ENCODE peak calls at places on chromosomes 12 and 14, in four cellular contexts. H is heart right ventricle, Z is endothelial cell of umbilical vein, F is uterus. T is an unnamed sample.

GRCh38 chr14:83860757-83861156 is 1669.2 kb upstream of the FLRT2 start:
- DNase-seq in H (no peak), Z (no peak), F (no peak), T (no peak)

GRCh38 chr14:80213602-80214001 is 2.3 kb upstream of the DIO2 start:
- DNase-seq in H (no peak), Z (peak; percentile 39), F (no peak), T (peak; percentile 9)

GRCh38 chr14:102182190-102182589 is 42.5 kb downstream of the WDR20 start:
- DNase-seq in H (no peak), Z (peak; percentile 26), F (no peak), T (no peak)

GRCh38 chr12:80226576-80226975 is 127.2 kb downstream of the OTOGL start:
- DNase-seq in H (no peak), Z (peak; percentile 76), F (no peak), T (no peak)

GRCh38 chr12:77742631-77743030 is 88.1 kb upstream of the NAV3 start:
- DNase-seq in H (no peak), Z (no peak), F (no peak), T (no peak)

GRCh38 chr12:70576341-70577282 is 60.6 kb downstream of the PTPRB start:
- DNase-seq in H (no peak), Z (peak; percentile 68), F (no peak), T (no peak)

GRCh38 chr14:105852378-105853088 is 326.1 kb downstream of the TMEM121 start:
- DNase-seq in H (peak; percentile 1), Z (no peak), F (no peak), T (no peak)

GRCh38 chr12:104742551-104742961 is 215.5 kb downstream of the SLC41A2 start:
- DNase-seq in H (peak; percentile 41), Z (no peak), F (no peak), T (no peak)

GRCh38 chr14:36505193-36505815 is 14.7 kb downstream of the NKX2-1 start:
- DNase-seq in H (no peak), Z (no peak), F (no peak), T (no peak)

GRCh38 chr12:99444859-99445316 is 202.7 kb upstream of the GARIN6 start:
- DNase-seq in H (no peak), Z (no peak), F (no peak), T (no peak)

GRCh38 chr14:81264011-81264410 is 43.3 kb upstream of the GTF2A1 start:
- DNase-seq in H (no peak), Z (no peak), F (no peak), T (no peak)

GRCh38 chr12:57803317-57803893 is 15.1 kb downstream of the AVIL start:
- DNase-seq in H (peak; percentile 48), Z (peak; percentile 60), F (peak; percentile 45), T (peak; percentile 45)

GRCh38 chr12:101908395-101908794 is 31.0 kb downstream of the DRAM1 start:
- DNase-seq in H (no peak), Z (no peak), F (no peak), T (no peak)

GRCh38 chr12:131159660-131160059 is 206.0 kb downstream of the ADGRD1 start:
- DNase-seq in H (no peak), Z (no peak), F (no peak), T (no peak)

GRCh38 chr12:66380769-66381168 is 78.5 kb downstream of the HELB start:
- DNase-seq in H (no peak), Z (no peak), F (no peak), T (no peak)

GRCh38 chr14:92986254-92987147 is 63.6 kb downstream of the CHGA start:
- DNase-seq in H (peak; percentile 72), Z (peak; percentile 27), F (no peak), T (peak; percentile 68)

GRCh38 chr12:16189849-16190248 is 87.6 kb downstream of the SLC15A5 start:
- DNase-seq in H (no peak), Z (peak; percentile 7), F (no peak), T (no peak)

GRCh38 chr12:55850893-55851292 is 8.2 kb upstream of the MMP19 start:
- DNase-seq in H (no peak), Z (no peak), F (no peak), T (no peak)

GRCh38 chr14:68946423-68946822 is 32.7 kb downstream of the ACTN1 start:
- DNase-seq in H (no peak), Z (no peak), F (no peak), T (no peak)

GRCh38 chr14:102019141-102019540 is 54.8 kb downstream of the DYNC1H1 start:
- DNase-seq in H (no peak), Z (no peak), F (no peak), T (no peak)

GRCh38 chr12:121085113-121085841 is 46.2 kb upstream of the OASL start:
- DNase-seq in H (no peak), Z (no peak), F (no peak), T (no peak)

GRCh38 chr12:53994268-53994690 is 5.7 kb upstream of the HOXC9 start:
- DNase-seq in H (no peak), Z (no peak), F (no peak), T (peak; percentile 45)
- H3K4me3 ChIP-seq in H (no peak overlapping the region), Z (no peak overlapping the region), F (peak overlapping the region; percentile 31), T (peak overlapping the region; percentile 72)

DNA sequence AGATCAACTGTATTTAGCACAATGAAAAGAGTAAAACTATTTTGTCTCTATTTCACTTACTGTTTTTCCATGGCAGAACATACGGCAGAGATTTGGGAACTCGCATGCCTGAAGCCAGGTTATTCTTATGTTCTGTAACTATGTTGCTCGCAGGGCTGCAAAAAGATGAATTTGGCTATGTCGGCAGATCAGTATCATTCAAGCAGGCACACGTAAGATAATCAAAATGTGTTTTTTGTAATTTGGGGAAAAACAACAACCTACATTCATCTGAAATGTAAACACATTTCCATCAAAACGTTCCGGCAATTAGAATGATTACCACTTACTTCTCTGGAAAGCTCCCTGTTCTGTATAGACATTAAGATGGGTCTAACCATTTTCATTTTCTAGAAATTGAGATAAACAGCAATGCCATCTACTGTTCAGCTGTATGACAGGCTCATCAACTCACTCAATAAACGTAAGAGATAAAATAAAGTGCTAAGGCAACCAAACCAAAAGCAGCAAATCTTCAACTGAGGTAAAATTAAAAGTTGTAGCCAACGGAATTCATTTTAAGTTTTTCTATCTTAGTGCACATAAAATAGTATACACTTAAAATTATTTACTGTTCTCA is 13.0 kb downstream of the GTSF1 start:
- DNase-seq in H (no peak), Z (no peak), F (no peak), T (no peak)
- H3K36me3 ChIP-seq in H (no peaks in the 10 kb centered on the region), Z (no peaks in the 10 kb centered on the region), F (no peaks in the 10 kb centered on the region), T (no peaks in the 10 kb centered on the region)

GRCh38 chr14:64184103-64184729 is 110.0 kb downstream of the ESR2 start:
- DNase-seq in H (no peak), Z (no peak), F (no peak), T (no peak)
- H3K4me3 ChIP-seq in H (no peak overlapping the region), Z (no peak overlapping the region), F (no peak overlapping the region), T (no peak overlapping the region)

GRCh38 chr12:64428956-64429355 is 23.0 kb upstream of the TBK1 start:
- DNase-seq in H (no peak), Z (no peak), F (no peak), T (no peak)

GRCh38 chr12:64433915-64434314 is 18.0 kb upstream of the TBK1 start:
- DNase-seq in H (no peak), Z (no peak), F (no peak), T (no peak)

GRCh38 chr12:64431791-64432190 is 20.1 kb upstream of the TBK1 start:
- DNase-seq in H (no peak), Z (no peak), F (no peak), T (no peak)

GRCh38 chr12:64427988-64428387 is 23.8 kb downstream of the XPOT start:
- DNase-seq in H (no peak), Z (no peak), F (no peak), T (no peak)
- H3K36me3 ChIP-seq in H (no peaks in the 10 kb centered on the region), Z (peaks cover 29% of the 10 kb centered on the region), F (no peaks in the 10 kb centered on the region), T (peaks cover 91% of the 10 kb centered on the region)

DNA sequence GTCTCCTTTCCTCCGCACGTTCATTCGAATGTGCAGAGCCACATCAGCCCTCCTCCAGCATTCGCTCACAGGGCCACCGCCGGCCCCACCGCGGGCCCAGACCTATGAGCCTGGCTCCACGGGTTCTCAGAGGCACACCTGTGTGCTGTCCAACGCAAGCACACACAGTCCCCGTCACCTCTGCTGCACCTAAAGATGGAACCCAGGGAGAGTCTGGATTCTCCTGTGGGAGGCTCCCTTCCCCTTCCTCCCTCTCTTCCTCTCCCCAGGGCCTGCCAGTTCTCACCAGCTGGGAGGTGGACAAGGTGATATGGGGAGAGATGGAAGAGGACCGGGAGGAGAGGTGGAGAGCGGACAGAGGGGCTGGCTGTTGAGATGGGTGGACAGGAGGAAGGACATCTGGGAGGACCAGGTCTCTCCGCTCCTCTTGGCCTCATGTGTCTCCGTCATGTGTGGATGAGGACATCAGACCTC is 4.9 kb upstream of the AQP6 start:
- DNase-seq in H (no peak), Z (no peak), F (no peak), T (no peak)
- H3K4me3 ChIP-seq in H (peak overlapping the region; percentile 42), Z (no peak overlapping the region), F (no peak overlapping the region), T (no peak overlapping the region)

GRCh38 chr14:66085224-66085623 is 400.9 kb upstream of the CCDC196 start:
- DNase-seq in H (no peak), Z (no peak), F (no peak), T (no peak)

GRCh38 chr14:66087231-66087630 is 398.9 kb upstream of the CCDC196 start:
- DNase-seq in H (no peak), Z (no peak), F (no peak), T (peak; percentile 61)

GRCh38 chr14:66088661-66089060 is 397.5 kb upstream of the CCDC196 start:
- DNase-seq in H (no peak), Z (no peak), F (no peak), T (no peak)

GRCh38 chr14:66082009-66082408 is 404.2 kb upstream of the CCDC196 start:
- DNase-seq in H (no peak), Z (peak; percentile 84), F (no peak), T (no peak)

DNA sequence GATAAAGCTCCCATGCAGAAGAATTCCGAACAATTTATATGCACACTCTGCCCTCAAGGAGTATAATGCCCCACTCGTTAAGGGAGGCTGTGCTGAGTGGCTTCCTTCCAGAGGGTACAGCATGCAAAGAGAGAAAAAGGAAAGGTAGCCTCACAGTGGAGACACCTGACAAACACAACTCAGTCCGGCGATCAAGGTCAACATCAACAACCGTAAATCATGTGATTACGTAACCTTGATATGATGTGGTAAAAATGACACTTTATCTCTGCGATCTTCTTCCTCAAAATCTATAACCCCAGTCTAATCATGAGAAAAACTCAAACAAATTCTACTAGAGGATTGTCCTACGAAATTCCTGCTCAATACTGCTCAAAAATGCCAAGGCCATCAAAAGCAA is 400.5 kb upstream of the CCDC196 start:
- DNase-seq in H (no peak), Z (no peak), F (no peak), T (no peak)
- H3K36me3 ChIP-seq in H (no peaks in the 10 kb centered on the region), Z (no peaks in the 10 kb centered on the region), F (no peaks in the 10 kb centered on the region), T (no peaks in the 10 kb centered on the region)

GRCh38 chr12:133046698-133047097 is 9.4 kb downstream of the ZNF84 start:
- DNase-seq in H (no peak), Z (no peak), F (no peak), T (no peak)
- H3K4me3 ChIP-seq in H (no peak overlapping the region), Z (no peak overlapping the region), F (no peak overlapping the region), T (no peak overlapping the region)

GRCh38 chr14:90275820-90276219 is 19.5 kb downstream of the PSMC1 start:
- DNase-seq in H (no peak), Z (peak; percentile 26), F (no peak), T (no peak)
- H3K36me3 ChIP-seq in H (no peaks in the 10 kb centered on the region), Z (peaks cover 15% of the 10 kb centered on the region), F (no peaks in the 10 kb centered on the region), T (peaks cover 11% of the 10 kb centered on the region)